ENCODE peak calls at places on chromosomes 2 and 18, in ten cellular contexts. T is Peyer's patch; K is aorta; X is lung; N is tibial artery; Y is mammary epithelial cell; L is endothelial cell of umbilical vein; B is stomach; S is CD4-positive, alpha-beta T cell; H is fibroblast of lung. F is an unnamed sample.

GRCh38 chr18:59022167-59022945 is 117.3 kb upstream of the SEC11C start:
- DNase-seq in B (no peak), S (no peak), H (peak), L (no peak), T (no peak), N (no peak), Y (no peak), X (no peak), K (no peak), F (no peak)

GRCh38 chr2:21165350-21165749 is 41.6 kb downstream of the TDRD15 start:
- DNase-seq in X (no peak), N (no peak), L (peak), Y (no peak), K (no peak), T (no peak), H (peak), S (no peak), B (no peak), F (no peak)

GRCh38 chr2:213261237-213261636 is 23.0 kb upstream of the SPAG16 start:
- DNase-seq in H (no peak), X (no peak), T (no peak), B (no peak), Y (no peak), L (peak), K (no peak), S (no peak), N (no peak), F (no peak)

GRCh38 chr2:7203056-7203467 is 285.9 kb downstream of the RNF144A start:
- DNase-seq in H (peak), T (peak), S (peak), Y (peak), B (peak), X (peak), K (no peak), L (peak), N (peak), F (peak)

GRCh38 chr2:8176837-8177236 is 505.0 kb upstream of the ID2 start:
- DNase-seq in S (no peak), X (no peak), K (no peak), H (no peak), T (no peak), N (no peak), Y (no peak), L (no peak), B (no peak), F (no peak)

GRCh38 chr2:129619471-129619870 is 360.0 kb upstream of the RAB6C start:
- DNase-seq in B (no peak), L (no peak), N (no peak), T (no peak), Y (peak), S (no peak), H (no peak), X (no peak), K (no peak), F (no peak)

GRCh38 chr2:182784777-182785176 is 68.7 kb downstream of the DNAJC10 start:
- DNase-seq in T (no peak), K (no peak), N (no peak), Y (peak), H (peak), S (no peak), B (no peak), X (no peak), L (peak), F (no peak)

GRCh38 chr2:37080231-37080630 is 3.9 kb downstream of the HEATR5B start:
- DNase-seq in T (no peak), S (no peak), H (no peak), Y (no peak), K (no peak), B (no peak), N (no peak), X (no peak), L (peak), F (no peak)

GRCh38 chr18:65592419-65592818 is 158.4 kb upstream of the CDH7 start:
- DNase-seq in K (no peak), L (no peak), Y (no peak), H (no peak), N (no peak), T (no peak), S (no peak), X (no peak), B (no peak), F (no peak)

GRCh38 chr2:199527071-199527470 is 69.3 kb upstream of the SATB2 start:
- DNase-seq in B (no peak), Y (no peak), N (no peak), X (no peak), H (no peak), S (no peak), T (no peak), L (no peak), K (no peak), F (no peak)

GRCh38 chr2:218229239-218229638 is 12.2 kb downstream of the ARPC2 start:
- DNase-seq in B (no peak), N (peak), H (peak), Y (peak), S (peak), T (no peak), K (no peak), X (no peak), L (peak), F (no peak)

GRCh38 chr18:5414546-5414945 is 119.0 kb upstream of the ZBTB14 start:
- DNase-seq in Y (no peak), L (no peak), B (no peak), S (no peak), T (no peak), K (no peak), N (no peak), X (no peak), H (no peak), F (peak)

GRCh38 chr2:20377738-20378137 is 27.1 kb upstream of the PUM2 start:
- DNase-seq in L (no peak), T (no peak), X (no peak), B (no peak), H (peak), N (no peak), Y (no peak), S (no peak), K (no peak), F (no peak)

GRCh38 chr2:183022711-183023110 is 15.5 kb downstream of the NCKAP1 start:
- DNase-seq in L (no peak), T (no peak), S (no peak), H (no peak), X (no peak), N (no peak), Y (no peak), B (no peak), K (no peak), F (no peak)

GRCh38 chr18:75727479-75727878 is 300.0 kb upstream of the SMIM21 start:
- DNase-seq in N (no peak), S (peak), B (no peak), K (no peak), Y (peak), H (peak), L (no peak), T (no peak), X (no peak), F (no peak)

GRCh38 chr2:119160361-119160965 is 1.9 kb upstream of the C1QL2 start:
- DNase-seq in B (no peak), S (no peak), L (no peak), N (no peak), Y (no peak), H (no peak), T (no peak), X (no peak), K (no peak), F (no peak)

GRCh38 chr18:48531082-48531403 is 7.8 kb upstream of the CTIF start:
- DNase-seq in H (no peak), K (no peak), L (no peak), B (no peak), N (no peak), X (no peak), Y (no peak), S (no peak), T (no peak), F (no peak)

GRCh38 chr18:73043231-73044000 is 175.6 kb upstream of the NETO1 start:
- DNase-seq in H (no peak), T (no peak), X (no peak), Y (no peak), N (no peak), B (no peak), K (no peak), L (no peak), S (no peak), F (no peak)

GRCh38 chr2:201546576-201546975 is 95.0 kb downstream of the STRADB start:
- DNase-seq in H (peak), Y (no peak), T (no peak), X (no peak), S (no peak), L (no peak), N (no peak), K (no peak), B (no peak), F (no peak)

GRCh38 chr2:86044045-86044444 is 61.6 kb downstream of the POLR1A start:
- DNase-seq in B (no peak), K (no peak), X (no peak), Y (no peak), H (no peak), N (no peak), T (peak), S (no peak), L (no peak), F (no peak)

GRCh38 chr2:46974659-46975058 is 59.1 kb upstream of the MCFD2 start:
- DNase-seq in N (no peak), K (no peak), X (no peak), L (no peak), B (no peak), T (no peak), S (no peak), Y (no peak), H (no peak), F (no peak)

GRCh38 chr2:210309546-210310233 is 5.3 kb downstream of the MYL1 start:
- DNase-seq in S (no peak), X (no peak), H (no peak), N (no peak), B (no peak), T (no peak), K (no peak), L (no peak), Y (no peak), F (no peak)

GRCh38 chr2:189253841-189254240 is 74.3 kb upstream of the COL5A2 start:
- DNase-seq in S (no peak), X (no peak), Y (peak), T (no peak), K (no peak), H (no peak), B (no peak), N (no peak), L (no peak), F (no peak)

GRCh38 chr18:72100465-72100864 is 443.7 kb downstream of the CBLN2 start:
- DNase-seq in L (no peak), N (no peak), H (no peak), Y (no peak), S (no peak), K (no peak), X (no peak), B (no peak), T (no peak), F (no peak)

GRCh38 chr2:26519396-26519991 is 41.6 kb upstream of the OTOF start:
- DNase-seq in S (peak), L (no peak), B (no peak), K (peak), T (no peak), Y (no peak), H (no peak), N (no peak), X (no peak), F (no peak)

GRCh38 chr2:207772081-207772843 is 2.6 kb upstream of the FZD5 start:
- DNase-seq in S (peak), K (peak), H (peak), L (no peak), B (no peak), Y (no peak), N (no peak), T (no peak), X (no peak), F (no peak)

GRCh38 chr2:605674-606608 is 71.3 kb downstream of the TMEM18 start:
- DNase-seq in T (no peak), X (no peak), K (peak), S (no peak), H (no peak), L (no peak), Y (no peak), B (no peak), N (no peak), F (no peak)

GRCh38 chr18:11955299-11956029 is 25.8 kb upstream of the IMPA2 start:
- DNase-seq in S (no peak), K (peak), T (no peak), X (peak), L (peak), B (no peak), H (peak), N (no peak), Y (peak), F (peak)

DNA sequence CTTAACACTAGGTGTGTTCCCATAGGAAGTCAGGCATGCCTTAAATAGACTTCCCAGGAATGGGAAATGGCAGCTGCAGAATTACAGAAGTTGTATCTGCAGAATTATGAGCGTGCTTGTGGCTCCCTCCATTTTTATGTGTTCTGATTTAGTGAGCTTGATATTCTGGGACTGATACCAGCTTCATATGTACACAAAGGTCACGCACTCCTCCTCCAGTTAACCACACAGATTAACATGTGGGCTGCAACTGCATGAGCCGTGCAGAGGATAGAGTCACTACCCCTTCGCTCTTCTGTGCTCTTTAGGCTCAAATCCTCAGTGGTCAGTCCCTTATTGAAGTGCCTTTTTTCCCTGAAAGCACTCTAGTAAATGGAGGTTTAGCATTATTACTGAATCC is 238.1 kb downstream of the PRKCE start:
- DNase-seq in N (no peak), B (no peak), X (no peak), K (no peak), S (no peak), T (no peak), Y (no peak), L (no peak), H (no peak), F (no peak)
- H3K27ac ChIP-seq in N (no peak), B (no peak), X (peak), K (no peak), S (no peak), T (peak), Y (no peak), L (no peak), H (no peak), F (no peak)

GRCh38 chr2:161169335-161169734 is 9.1 kb downstream of the TANK start:
- DNase-seq in S (no peak), H (no peak), L (no peak), X (no peak), Y (no peak), B (no peak), K (no peak), N (no peak), T (no peak), F (no peak)

GRCh38 chr2:161165266-161165665 is 5.0 kb downstream of the TANK start:
- DNase-seq in K (no peak), B (no peak), T (no peak), L (no peak), Y (peak), N (no peak), X (no peak), S (no peak), H (peak), F (no peak)

GRCh38 chr2:161163438-161163837 is 3.2 kb downstream of the TANK start:
- DNase-seq in S (no peak), B (no peak), H (no peak), X (no peak), T (no peak), K (no peak), L (no peak), Y (no peak), N (no peak), F (no peak)

GRCh38 chr2:161165811-161166210 is 5.6 kb downstream of the TANK start:
- DNase-seq in L (no peak), Y (no peak), H (peak), K (no peak), N (no peak), B (no peak), T (no peak), S (no peak), X (no peak), F (no peak)

DNA sequence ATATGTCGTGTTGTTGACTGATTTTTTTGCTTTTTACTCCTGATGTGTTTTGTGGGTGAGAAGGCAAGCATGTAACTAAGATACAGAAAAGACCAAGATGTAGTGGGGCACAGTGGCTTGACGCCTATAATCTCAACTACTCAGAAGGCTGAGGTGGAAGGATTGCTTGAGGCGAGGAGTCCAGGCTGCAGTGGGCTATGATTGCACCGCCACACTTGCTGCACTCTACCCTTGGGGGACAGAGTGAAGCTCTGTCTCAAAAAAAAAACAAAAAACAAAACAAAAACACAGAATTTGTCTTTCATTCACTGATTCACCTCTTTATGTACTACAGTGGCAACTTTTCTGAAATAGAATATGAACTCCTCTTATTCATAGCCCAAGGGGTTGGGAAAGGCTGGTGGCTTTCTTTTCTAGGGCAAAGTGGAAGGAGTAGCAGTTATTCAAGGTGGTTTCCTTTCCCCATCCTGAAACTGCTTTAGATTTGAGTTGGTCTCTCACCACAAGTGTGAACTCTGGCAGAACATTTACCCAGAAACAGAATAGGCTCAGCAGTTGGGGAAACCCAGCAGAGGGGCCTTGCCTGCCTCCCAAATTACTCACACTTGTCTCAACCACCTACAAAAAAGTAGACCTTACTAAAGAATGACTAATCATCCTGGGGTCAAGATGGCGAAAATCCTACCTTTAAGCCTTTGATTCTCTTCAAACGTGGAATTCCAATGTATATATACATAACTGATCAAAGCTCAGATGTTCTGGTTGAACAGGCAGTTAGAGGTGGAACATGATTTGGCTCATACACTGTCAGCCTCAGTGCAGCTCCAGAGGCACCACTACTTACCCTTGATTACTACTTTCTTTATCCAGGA is 6.5 kb downstream of the TANK start:
- DNase-seq in N (no peak), Y (peak), H (no peak), K (no peak), X (no peak), T (no peak), B (no peak), L (no peak), S (peak), F (no peak)
- H3K27ac ChIP-seq in N (no peak), Y (peak), H (no peak), K (no peak), X (no peak), T (no peak), B (no peak), L (no peak), S (no peak), F (no peak)

GRCh38 chr2:147663153-147663961 is 181.5 kb upstream of the ACVR2A start:
- DNase-seq in L (no peak), S (peak), H (no peak), T (no peak), N (no peak), K (no peak), X (no peak), Y (no peak), B (no peak), F (no peak)
- H3K27ac ChIP-seq in L (no peak), S (peak), H (no peak), T (no peak), N (no peak), K (no peak), X (no peak), Y (no peak), B (no peak), F (no peak)

GRCh38 chr18:26721876-26722581 is 143.5 kb downstream of the AQP4 start:
- DNase-seq in S (no peak), Y (no peak), T (no peak), X (no peak), N (no peak), B (no peak), K (no peak), H (no peak), L (no peak), F (no peak)
- H3K27ac ChIP-seq in S (no peak), Y (no peak), T (no peak), X (no peak), N (no peak), B (no peak), K (no peak), H (no peak), L (no peak), F (no peak)

DNA sequence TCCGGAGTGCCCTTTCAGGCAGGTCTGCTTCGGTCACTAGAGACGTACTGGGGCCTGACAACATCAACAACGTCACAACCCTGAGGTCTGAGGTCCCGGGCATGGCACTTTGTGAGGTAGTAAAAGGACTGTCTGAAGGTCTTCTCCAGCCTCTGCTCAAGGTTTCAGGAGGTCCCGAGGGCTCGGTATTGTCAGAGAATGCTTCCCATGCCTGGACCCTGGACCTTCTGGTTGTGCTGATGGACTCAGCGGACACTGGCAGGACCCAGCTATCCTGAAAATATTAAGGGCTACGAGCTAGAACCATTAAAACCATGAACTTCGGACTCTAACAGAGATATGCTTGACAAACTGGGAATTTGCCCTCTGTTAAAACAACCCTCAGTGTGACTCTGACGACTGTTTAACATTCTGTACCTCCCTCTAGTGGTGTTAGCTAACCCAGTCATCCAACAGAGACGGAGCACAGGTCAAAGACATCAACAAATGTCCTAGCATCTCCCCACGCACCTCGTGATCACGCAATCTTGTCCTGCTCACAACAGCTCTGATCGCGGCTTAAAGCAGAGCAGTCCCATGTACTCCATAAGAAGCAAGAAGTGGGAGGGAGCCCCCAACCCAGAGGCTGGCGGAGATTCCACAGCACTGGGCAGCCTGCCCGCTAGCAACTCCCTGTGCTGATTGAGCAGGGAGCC is 96.5 kb downstream of the CCDC93 start:
- DNase-seq in H (peak), K (no peak), X (no peak), L (no peak), T (no peak), Y (no peak), N (no peak), S (no peak), B (no peak), F (no peak)
- H3K27ac ChIP-seq in H (no peak), K (no peak), X (no peak), L (no peak), T (no peak), Y (no peak), N (no peak), S (no peak), B (no peak), F (no peak)

DNA sequence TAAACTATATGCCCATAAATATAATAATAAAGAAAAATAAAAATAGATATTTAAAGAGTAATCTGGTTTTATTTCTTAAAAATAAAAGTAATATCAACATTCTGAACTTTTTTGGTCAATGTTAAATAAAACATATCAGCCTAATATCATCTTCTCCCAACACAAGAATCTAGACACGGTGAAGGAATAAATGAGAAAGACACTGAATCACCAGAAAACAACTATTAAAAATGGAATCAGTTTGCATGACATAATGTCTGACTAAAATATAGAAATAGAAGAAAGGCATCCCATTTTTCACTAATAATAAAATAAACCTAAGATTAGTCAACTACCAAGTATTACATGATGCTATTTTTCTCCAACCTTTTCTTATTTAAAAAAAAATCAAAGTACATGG is 30.9 kb upstream of the TNFAIP6 start:
- DNase-seq in X (no peak), Y (no peak), S (no peak), L (no peak), B (no peak), T (no peak), N (no peak), K (no peak), H (no peak), F (no peak)
- H3K27ac ChIP-seq in X (no peak), Y (no peak), S (no peak), L (no peak), B (no peak), T (no peak), N (no peak), K (no peak), H (no peak), F (no peak)

GRCh38 chr2:31430439-31431165 is 16.1 kb upstream of the XDH start:
- DNase-seq in L (no peak), B (no peak), N (no peak), H (no peak), X (no peak), S (no peak), K (no peak), T (no peak), Y (peak), F (no peak)
- H3K27ac ChIP-seq in L (no peak), B (no peak), N (no peak), H (no peak), X (no peak), S (no peak), K (no peak), T (no peak), Y (peak), F (no peak)

F was measured in substantia nigra.